ENCODE peak calls at places on chromosome 2, in five cellular contexts. One of them, this sample, is unnamed. For H3K4me1, the result is how much of the 10 kb centered on the place peaks cover.

GRCh38 chr2:19607931-19608762 is 249.7 kb upstream of the OSR1 start:
- DNase-seq in upper lobe of right lung: no peak
- DNase-seq in IMR-90: peak
- DNase-seq in A549: peak
- DNase-seq in fibroblast of lung: peak
- DNase-seq in this sample: no peak

GRCh38 chr2:237128026-237128703 is 42.5 kb downstream of the COPS8 start:
- DNase-seq in upper lobe of right lung: peak
- DNase-seq in IMR-90: peak
- DNase-seq in A549: peak
- DNase-seq in fibroblast of lung: peak
- DNase-seq in this sample: peak

GRCh38 chr2:29186812-29187211 is 71.6 kb downstream of the CLIP4 start:
- DNase-seq in upper lobe of right lung: no peak
- DNase-seq in IMR-90: no peak
- DNase-seq in A549: no peak
- DNase-seq in fibroblast of lung: no peak
- DNase-seq in this sample: no peak

GRCh38 chr2:149860276-149860921 is 272.8 kb upstream of the MMADHC start:
- DNase-seq in upper lobe of right lung: no peak
- DNase-seq in IMR-90: peak
- DNase-seq in A549: no peak
- DNase-seq in fibroblast of lung: peak
- DNase-seq in this sample: no peak

GRCh38 chr2:238634701-238635402 is 208.1 kb downstream of the ASB1 start:
- DNase-seq in upper lobe of right lung: no peak
- DNase-seq in IMR-90: no peak
- DNase-seq in A549: no peak
- DNase-seq in fibroblast of lung: no peak
- DNase-seq in this sample: no peak

GRCh38 chr2:229477269-229477668 is 206.2 kb upstream of the PID1 start:
- DNase-seq in upper lobe of right lung: no peak
- DNase-seq in IMR-90: no peak
- DNase-seq in A549: no peak
- DNase-seq in fibroblast of lung: no peak
- DNase-seq in this sample: no peak

GRCh38 chr2:188695953-188696352 is 278.2 kb upstream of the COL3A1 start:
- DNase-seq in upper lobe of right lung: no peak
- DNase-seq in IMR-90: peak
- DNase-seq in A549: peak
- DNase-seq in fibroblast of lung: peak
- DNase-seq in this sample: no peak

GRCh38 chr2:200814276-200814815 is 2.6 kb downstream of the BZW1 start:
- DNase-seq in upper lobe of right lung: no peak
- DNase-seq in IMR-90: no peak
- DNase-seq in A549: no peak
- DNase-seq in fibroblast of lung: no peak
- DNase-seq in this sample: no peak

GRCh38 chr2:11807156-11808015 is 61.0 kb downstream of the LPIN1 start:
- DNase-seq in upper lobe of right lung: no peak
- DNase-seq in IMR-90: no peak
- DNase-seq in A549: no peak
- DNase-seq in fibroblast of lung: peak
- DNase-seq in this sample: no peak

GRCh38 chr2:128779301-128780095 is 460.8 kb upstream of the HS6ST1 start:
- DNase-seq in upper lobe of right lung: peak
- DNase-seq in IMR-90: no peak
- DNase-seq in A549: no peak
- DNase-seq in fibroblast of lung: no peak
- DNase-seq in this sample: no peak

GRCh38 chr2:216691210-216691741 is 4.1 kb downstream of the IGFBP5 start:
- DNase-seq in upper lobe of right lung: peak
- DNase-seq in IMR-90: peak
- DNase-seq in A549: no peak
- DNase-seq in fibroblast of lung: peak
- DNase-seq in this sample: peak

GRCh38 chr2:176128172-176129012 is 1.1 kb upstream of the HOXD8 start:
- DNase-seq in upper lobe of right lung: no peak
- DNase-seq in IMR-90: no peak
- DNase-seq in A549: no peak
- DNase-seq in fibroblast of lung: no peak
- DNase-seq in this sample: peak
- H3K4me3 ChIP-seq in upper lobe of right lung: peak
- H3K4me3 ChIP-seq in IMR-90: no peak
- H3K4me3 ChIP-seq in A549: no peak
- H3K4me3 ChIP-seq in fibroblast of lung: no peak
- H3K4me3 ChIP-seq in this sample: peak

GRCh38 chr2:136130511-136130910 is 12.6 kb upstream of the CXCR4 start:
- DNase-seq in upper lobe of right lung: no peak
- DNase-seq in IMR-90: no peak
- DNase-seq in A549: no peak
- DNase-seq in fibroblast of lung: no peak
- DNase-seq in this sample: no peak
- H3K4me1 ChIP-seq in upper lobe of right lung: under half
- H3K4me1 ChIP-seq in IMR-90: under half
- H3K4me1 ChIP-seq in A549: under half
- H3K4me1 ChIP-seq in fibroblast of lung: under half
- H3K4me1 ChIP-seq in this sample: under half

DNA sequence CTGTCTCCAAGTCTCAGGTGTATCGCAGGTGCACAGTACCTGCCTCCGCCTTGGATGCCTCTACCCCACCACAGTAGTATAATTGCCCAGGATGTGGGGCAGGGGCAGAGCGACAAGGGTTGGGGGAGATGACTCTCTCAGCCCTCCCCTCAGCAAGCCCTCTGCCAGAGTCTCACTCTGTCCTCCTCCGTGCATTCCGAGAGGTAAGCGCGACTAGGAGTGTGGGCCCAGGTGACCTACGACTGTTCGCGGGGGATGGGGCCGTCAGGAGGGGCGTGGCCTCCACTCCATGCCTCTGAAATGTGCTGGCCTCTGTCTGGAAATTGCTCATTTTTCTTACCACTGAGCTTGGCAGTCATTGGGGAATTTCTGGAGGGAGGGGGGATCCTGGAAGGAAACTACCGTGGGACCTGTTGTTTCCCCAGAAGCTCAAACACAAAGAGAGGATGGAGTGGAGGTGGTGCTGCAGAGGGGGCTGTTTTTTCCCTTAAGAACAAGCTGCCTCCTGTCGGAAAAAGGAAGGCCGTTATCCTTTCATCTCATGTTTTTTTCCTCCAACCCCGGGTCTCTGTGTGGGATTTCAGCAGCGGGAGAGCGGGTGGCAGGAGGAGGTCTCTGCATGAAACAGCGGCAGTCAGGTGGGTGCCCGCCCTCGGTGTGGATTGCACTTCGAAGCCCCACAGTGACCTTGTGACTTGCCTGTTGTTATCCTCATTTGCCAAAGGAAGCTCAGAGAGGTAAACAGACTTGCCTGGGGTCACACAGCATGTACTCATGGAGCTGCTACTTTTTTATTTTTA is 13.0 kb upstream of the RALB start:
- DNase-seq in upper lobe of right lung: no peak
- DNase-seq in IMR-90: peak
- DNase-seq in A549: peak
- DNase-seq in fibroblast of lung: peak
- DNase-seq in this sample: peak
- H3K4me3 ChIP-seq in upper lobe of right lung: no peak
- H3K4me3 ChIP-seq in IMR-90: no peak
- H3K4me3 ChIP-seq in A549: no peak
- H3K4me3 ChIP-seq in fibroblast of lung: no peak
- H3K4me3 ChIP-seq in this sample: no peak

DNA sequence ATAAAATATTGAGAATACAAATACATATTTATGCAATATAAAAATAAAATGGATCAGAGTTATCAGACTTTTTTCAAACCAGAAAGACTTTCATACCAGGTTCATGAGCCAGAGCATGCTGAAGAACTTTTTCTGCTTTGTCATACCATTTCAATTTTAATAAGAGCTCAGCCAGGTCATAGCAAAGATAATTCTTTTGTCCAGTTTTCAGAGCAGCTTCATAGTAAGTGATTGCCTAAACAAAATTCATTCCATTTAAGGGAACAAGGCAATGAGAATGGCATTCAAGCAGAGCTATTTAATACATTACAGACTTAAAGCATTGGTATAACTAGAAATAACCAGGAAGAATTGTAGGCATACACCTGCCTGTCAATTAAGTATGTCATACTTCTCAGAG is 42.3 kb downstream of the TTC21B start:
- DNase-seq in upper lobe of right lung: no peak
- DNase-seq in IMR-90: peak
- DNase-seq in A549: no peak
- DNase-seq in fibroblast of lung: peak
- DNase-seq in this sample: no peak
- H3K4me1 ChIP-seq in upper lobe of right lung: under half
- H3K4me1 ChIP-seq in IMR-90: under half
- H3K4me1 ChIP-seq in A549: under half
- H3K4me1 ChIP-seq in fibroblast of lung: under half
- H3K4me1 ChIP-seq in this sample: under half

DNA sequence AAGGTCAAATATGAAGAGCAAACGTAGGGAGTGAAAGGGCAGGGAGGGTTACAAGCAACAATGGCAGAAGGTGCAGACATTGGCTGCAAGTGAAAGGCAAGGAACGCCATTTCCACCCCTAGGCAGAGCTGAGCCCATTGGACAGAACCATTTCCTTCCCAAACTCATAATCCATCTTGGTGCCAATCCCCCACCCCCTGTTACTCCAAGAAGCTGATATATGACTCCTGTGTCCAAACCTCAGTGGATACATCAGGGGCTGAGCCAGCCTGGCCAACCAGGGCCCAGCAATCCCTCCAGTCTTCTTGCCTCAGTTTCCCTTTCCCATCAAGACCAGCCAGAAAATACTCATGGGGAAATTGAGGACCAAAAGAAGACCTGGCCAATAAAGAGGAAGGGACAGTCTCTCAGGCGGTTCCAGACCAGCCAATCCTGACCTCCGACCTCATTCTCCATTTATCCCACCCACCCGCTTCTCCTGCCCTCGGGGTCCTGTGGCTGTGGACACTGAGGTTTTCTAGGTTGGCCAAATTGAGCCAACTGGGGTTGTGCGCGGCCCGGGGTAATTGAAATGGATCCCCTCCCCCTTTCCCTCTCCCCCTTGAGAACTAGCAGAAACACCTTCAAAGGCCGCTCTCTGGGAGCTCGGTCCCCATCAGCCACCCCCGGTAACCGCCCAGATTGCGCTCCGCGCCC is 24.8 kb downstream of the TNS1 start:
- DNase-seq in upper lobe of right lung: peak
- DNase-seq in IMR-90: no peak
- DNase-seq in A549: no peak
- DNase-seq in fibroblast of lung: no peak
- DNase-seq in this sample: no peak
- H3K4me3 ChIP-seq in upper lobe of right lung: peak
- H3K4me3 ChIP-seq in IMR-90: no peak
- H3K4me3 ChIP-seq in A549: no peak
- H3K4me3 ChIP-seq in fibroblast of lung: no peak
- H3K4me3 ChIP-seq in this sample: peak

DNA sequence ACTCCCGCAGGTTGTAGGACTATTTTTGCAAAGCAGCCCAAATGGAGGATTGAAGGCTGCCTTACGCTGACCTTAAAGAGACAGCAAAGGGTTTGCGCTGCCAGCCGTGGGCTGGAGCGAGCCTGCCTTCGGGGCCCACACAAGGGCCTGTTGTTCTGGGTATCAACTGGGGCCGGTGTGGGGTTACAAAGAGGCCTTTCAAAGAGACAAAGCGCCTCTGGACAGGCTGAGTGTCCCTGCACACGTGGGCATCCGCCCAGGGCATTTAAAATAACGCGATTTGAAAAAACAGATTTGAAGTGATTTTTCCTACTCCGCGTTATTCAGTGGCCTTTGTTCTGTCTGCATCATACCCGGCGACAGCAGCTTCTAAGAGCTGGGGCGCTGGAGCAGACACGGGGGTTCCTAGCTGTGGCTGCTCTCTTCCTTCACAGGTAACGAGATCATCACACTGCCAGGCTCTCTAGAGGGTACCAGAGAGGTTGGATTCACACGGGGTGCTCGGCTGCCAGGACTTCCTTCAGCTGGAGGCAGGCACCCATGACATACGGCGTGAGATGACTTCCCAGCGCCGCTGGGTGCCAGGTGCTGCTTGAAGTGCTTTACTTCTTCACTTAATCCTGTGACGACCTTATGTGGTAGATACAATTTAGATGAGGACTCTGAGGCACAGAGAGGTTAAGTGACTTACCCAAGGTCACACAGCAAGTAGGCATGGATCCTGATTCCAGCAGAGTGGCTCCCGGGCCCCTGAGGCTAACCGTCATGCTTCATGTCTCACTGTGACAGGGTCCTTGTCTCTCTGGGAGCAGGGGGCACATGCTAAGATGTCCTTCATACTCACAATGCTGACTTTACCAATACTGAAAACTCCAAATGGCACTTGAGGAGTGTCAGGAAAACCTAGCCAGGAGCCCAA is 32.3 kb downstream of the MAL start:
- DNase-seq in upper lobe of right lung: peak
- DNase-seq in IMR-90: no peak
- DNase-seq in A549: no peak
- DNase-seq in fibroblast of lung: no peak
- DNase-seq in this sample: no peak
- H3K4me1 ChIP-seq in upper lobe of right lung: under half
- H3K4me1 ChIP-seq in IMR-90: under half
- H3K4me1 ChIP-seq in A549: under half
- H3K4me1 ChIP-seq in fibroblast of lung: under half
- H3K4me1 ChIP-seq in this sample: under half

GRCh38 chr2:45007961-45008295 is 1.3 kb downstream of the SIX2 start:
- DNase-seq in upper lobe of right lung: no peak
- DNase-seq in IMR-90: no peak
- DNase-seq in A549: no peak
- DNase-seq in fibroblast of lung: no peak
- DNase-seq in this sample: no peak

GRCh38 chr2:45005261-45006002 is 3.8 kb downstream of the SIX2 start:
- DNase-seq in upper lobe of right lung: no peak
- DNase-seq in IMR-90: no peak
- DNase-seq in A549: no peak
- DNase-seq in fibroblast of lung: no peak
- DNase-seq in this sample: no peak

GRCh38 chr2:45007356-45007755 is 1.9 kb downstream of the SIX2 start:
- DNase-seq in upper lobe of right lung: no peak
- DNase-seq in IMR-90: no peak
- DNase-seq in A549: no peak
- DNase-seq in fibroblast of lung: no peak
- DNase-seq in this sample: no peak

GRCh38 chr2:45006041-45006941 is 3.0 kb downstream of the SIX2 start:
- DNase-seq in upper lobe of right lung: no peak
- DNase-seq in IMR-90: no peak
- DNase-seq in A549: no peak
- DNase-seq in fibroblast of lung: no peak
- DNase-seq in this sample: no peak

DNA sequence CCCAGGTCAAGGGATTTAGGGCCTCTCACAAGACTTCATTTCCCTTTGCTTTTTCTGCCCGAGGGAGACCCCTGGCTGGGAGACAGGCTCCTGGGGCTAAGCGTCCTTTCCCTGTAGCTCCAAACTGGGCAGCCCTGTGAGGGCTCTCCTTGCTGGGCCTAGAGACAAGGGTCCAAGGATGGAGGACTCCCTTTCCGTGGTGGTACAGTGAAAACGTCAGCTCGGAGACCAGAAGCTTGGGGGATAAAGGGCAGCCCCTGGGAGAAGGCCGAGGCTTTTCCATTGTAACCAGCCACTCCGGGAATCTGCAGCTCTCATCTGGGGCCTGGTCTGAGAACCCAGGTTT is 2.3 kb downstream of the SIX2 start:
- DNase-seq in upper lobe of right lung: no peak
- DNase-seq in IMR-90: no peak
- DNase-seq in A549: no peak
- DNase-seq in fibroblast of lung: no peak
- DNase-seq in this sample: no peak
- H3K4me3 ChIP-seq in upper lobe of right lung: no peak
- H3K4me3 ChIP-seq in IMR-90: no peak
- H3K4me3 ChIP-seq in A549: no peak
- H3K4me3 ChIP-seq in fibroblast of lung: no peak
- H3K4me3 ChIP-seq in this sample: no peak